ENCODE peak calls at places on chromosomes 16 and 17, in nine cellular contexts. J is transverse colon, L is prostate gland, P is HCT116, G is sigmoid colon, F is HepG2, S is stomach, R is GM23338, U is GM12891. B is an unnamed sample.

GRCh38 chr17:12568358-12569251 is 97.1 kb upstream of the MYOCD start:
- DNase-seq in R (no peak), J (no peak), U (no peak), F (no peak), L (no peak), P (no peak), S (no peak), G (no peak), B (no peak)

GRCh38 chr17:31549525-31550388 is 158.3 kb downstream of the RAB11FIP4 start:
- DNase-seq in P (peak; percentile 82), S (peak; percentile 96), R (peak; percentile 85), L (peak; percentile 91), J (peak; percentile 95), U (peak; percentile 93), F (peak; percentile 84), G (peak; percentile 96), B (peak; percentile 96)

GRCh38 chr17:66915204-66915611 is 49.3 kb upstream of the CACNG4 start:
- DNase-seq in G (no peak), R (peak; percentile 31), L (peak; percentile 75), U (no peak), P (peak; percentile 39), F (peak; percentile 21), J (peak; percentile 62), S (peak; percentile 52), B (peak; percentile 62)

GRCh38 chr17:83062818-83063671 is 16.4 kb upstream of the METRNL start:
- DNase-seq in F (no peak), U (no peak), L (no peak), G (peak; percentile 52), R (no peak), P (no peak), S (peak; percentile 20), J (peak; percentile 7), B (peak; percentile 65)

GRCh38 chr17:40827746-40828453 is 5.5 kb upstream of the KRT10 start:
- DNase-seq in R (no peak), G (no peak), S (no peak), P (peak; percentile 80), L (no peak), F (no peak), J (no peak), U (no peak), B (no peak)

GRCh38 chr17:29069526-29070041 is 26.6 kb downstream of the PIPOX start:
- DNase-seq in F (no peak), U (no peak), L (no peak), G (no peak), S (no peak), P (no peak), R (peak; percentile 86), J (no peak), B (no peak)

GRCh38 chr16:4726616-4727015 is 7.5 kb downstream of the ANKS3 start:
- DNase-seq in S (no peak), J (no peak), G (no peak), P (no peak), L (no peak), U (no peak), R (no peak), F (no peak), B (no peak)

GRCh38 chr16:3716831-3717234 is 491 bp downstream of the TRAP1 start:
- DNase-seq in F (no peak), L (no peak), G (no peak), S (no peak), U (no peak), J (peak; percentile 44), P (no peak), R (peak; percentile 60), B (no peak)

GRCh38 chr17:77320046-77320445 is 179.3 kb downstream of the SEC14L1 start:
- DNase-seq in P (no peak), F (no peak), G (peak; percentile 84), J (peak; percentile 32), L (no peak), U (no peak), S (no peak), R (no peak), B (peak; percentile 74)

GRCh38 chr17:77320501-77321256 is 179.9 kb downstream of the SEC14L1 start:
- DNase-seq in S (no peak), J (peak; percentile 29), R (no peak), L (no peak), F (no peak), G (peak; percentile 82), P (no peak), U (no peak), B (peak; percentile 86)

GRCh38 chr17:77318491-77319210 is 177.9 kb downstream of the SEC14L1 start:
- DNase-seq in U (no peak), F (no peak), P (no peak), J (peak; percentile 54), L (no peak), R (no peak), G (peak; percentile 79), S (peak; percentile 44), B (peak; percentile 81)

GRCh38 chr17:77318021-77318420 is 177.3 kb downstream of the SEC14L1 start:
- DNase-seq in U (no peak), S (no peak), L (no peak), F (no peak), J (peak; percentile 8), G (peak; percentile 57), P (no peak), R (no peak), B (peak; percentile 57)

DNA sequence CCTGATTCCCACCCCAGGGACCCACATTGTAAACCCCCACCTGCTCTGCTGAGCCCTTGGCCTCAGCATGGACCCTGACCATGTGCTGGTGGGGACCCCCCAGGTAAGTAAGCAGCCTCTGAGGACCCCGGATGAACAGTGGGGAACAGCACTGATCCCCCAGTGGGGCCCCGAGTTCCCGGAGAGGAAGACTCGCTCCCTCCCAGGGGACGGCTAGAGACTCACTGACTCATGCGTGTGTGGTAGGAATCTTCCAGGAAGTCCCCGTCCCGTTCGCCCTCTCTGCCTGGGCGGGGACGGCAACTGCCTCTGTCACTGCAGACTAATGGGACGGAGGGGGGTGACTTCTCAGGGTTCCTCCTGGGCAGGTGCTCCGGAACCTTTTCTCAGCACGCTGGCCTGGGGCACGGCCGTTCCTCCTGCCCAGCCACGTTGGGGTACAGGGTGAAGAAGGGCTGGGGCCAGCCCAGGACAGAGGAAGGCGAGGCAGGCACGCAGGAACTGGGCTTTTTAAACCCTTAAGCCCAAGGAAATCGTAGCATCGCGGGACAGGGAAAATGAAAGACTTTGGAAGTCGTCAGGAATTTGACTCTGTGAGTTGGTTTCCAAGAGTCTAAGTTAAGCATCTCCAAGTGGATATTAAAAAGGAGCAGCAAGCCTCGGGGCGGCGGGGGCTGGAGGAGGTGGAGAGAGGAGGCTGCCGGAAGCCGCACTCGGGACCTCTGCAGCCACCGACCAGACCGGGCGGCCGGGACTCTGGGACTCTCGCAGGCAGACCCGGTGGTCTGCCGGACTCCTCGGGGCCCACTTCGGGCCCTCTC is 178.7 kb downstream of the SEC14L1 start:
- DNase-seq in S (peak; percentile 88), P (peak; percentile 85), F (no peak), L (peak; percentile 95), U (no peak), J (peak; percentile 94), G (peak; percentile 96), R (peak; percentile 46), B (peak; percentile 93)
- TF ChIP-seq POLR2AphosphoS5 in S (peak; percentile 92), P (peak; percentile 89), F (no peak), L (peak; percentile 96), U (no peak), J (peak; percentile 93), G (peak; percentile 78), R (no peak), B (peak; percentile 91)

GRCh38 chr17:56792267-56792666 is 41.5 kb downstream of the C17orf67 start:
- DNase-seq in R (no peak), U (no peak), J (no peak), S (no peak), P (no peak), L (no peak), G (no peak), F (no peak), B (no peak)

GRCh38 chr17:56795510-56795909 is 38.2 kb downstream of the C17orf67 start:
- DNase-seq in S (no peak), U (no peak), P (no peak), F (no peak), L (no peak), R (no peak), G (no peak), J (no peak), B (no peak)

GRCh38 chr17:56793506-56793905 is 40.2 kb downstream of the C17orf67 start:
- DNase-seq in F (no peak), S (no peak), U (no peak), R (no peak), P (no peak), J (no peak), G (no peak), L (no peak), B (no peak)

GRCh38 chr17:56795098-56795497 is 38.6 kb downstream of the C17orf67 start:
- DNase-seq in J (no peak), G (no peak), U (no peak), F (no peak), S (no peak), P (no peak), R (no peak), L (no peak), B (no peak)

DNA sequence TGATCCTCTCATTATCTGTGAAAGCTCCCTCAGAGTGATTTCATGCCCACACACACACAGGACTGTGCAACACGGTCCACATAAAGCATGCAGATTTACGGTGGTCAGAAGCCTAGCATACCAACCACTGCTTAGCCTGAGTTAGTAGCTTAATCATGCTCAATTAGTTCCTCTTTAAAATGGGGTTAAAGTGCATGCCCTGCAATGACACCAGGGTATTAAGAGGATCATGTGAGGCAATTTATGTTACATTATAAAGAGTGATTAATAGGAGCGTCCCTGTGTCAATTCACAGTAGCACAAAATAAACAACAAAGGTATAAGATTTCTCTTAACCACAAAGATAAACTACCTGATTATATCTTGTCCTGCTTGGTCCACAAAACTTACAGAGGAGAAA is 39.8 kb downstream of the C17orf67 start:
- DNase-seq in S (no peak), J (no peak), P (no peak), R (no peak), L (no peak), F (no peak), U (no peak), G (no peak), B (no peak)
- TF ChIP-seq POLR2AphosphoS5 in S (no peak), J (no peak), P (no peak), R (no peak), L (no peak), F (no peak), U (no peak), G (no peak), B (no peak)

GRCh38 chr17:5097101-5097834 is 14.4 kb downstream of the ZNF232 start:
- DNase-seq in L (peak; percentile 60), R (peak; percentile 98), G (peak; percentile 82), J (peak; percentile 50), S (peak; percentile 30), P (no peak), U (no peak), F (no peak), B (peak; percentile 91)
- TF ChIP-seq POLR2AphosphoS5 in L (peak; percentile 44), R (peak; percentile 78), G (no peak), J (no peak), S (no peak), P (no peak), U (no peak), F (no peak), B (peak; percentile 49)

GRCh38 chr17:47280072-47280811 is 26.6 kb downstream of the ITGB3 start:
- DNase-seq in P (no peak), L (no peak), G (no peak), U (no peak), S (no peak), F (no peak), J (no peak), R (no peak), B (no peak)

GRCh38 chr17:47281246-47281645 is 27.6 kb downstream of the ITGB3 start:
- DNase-seq in G (no peak), U (no peak), S (no peak), J (no peak), F (no peak), P (no peak), R (no peak), L (no peak), B (no peak)

GRCh38 chr17:47278561-47278960 is 24.9 kb downstream of the ITGB3 start:
- DNase-seq in U (no peak), S (no peak), R (no peak), L (no peak), G (no peak), J (no peak), P (no peak), F (no peak), B (no peak)

GRCh38 chr17:47277921-47278320 is 24.3 kb downstream of the ITGB3 start:
- DNase-seq in R (no peak), J (no peak), G (no peak), F (no peak), S (no peak), L (no peak), U (no peak), P (no peak), B (no peak)

GRCh38 chr17:47279062-47279801 is 25.6 kb downstream of the ITGB3 start:
- DNase-seq in U (peak; percentile 61), G (peak; percentile 90), L (no peak), S (peak; percentile 36), P (no peak), R (peak; percentile 49), F (no peak), J (peak; percentile 56), B (peak; percentile 84)
- TF ChIP-seq POLR2AphosphoS5 in U (peak; percentile 42), G (peak; percentile 29), L (peak; percentile 60), S (peak; percentile 70), P (no peak), R (no peak), F (no peak), J (peak; percentile 28), B (peak; percentile 62)

B was measured in spleen.